ENCODE peak calls at places on chromosomes 1 and 21, in ten cellular contexts. S is adrenal gland, N is upper lobe of left lung, Y is stomach, Q is uterus, W is thyroid gland, F is IMR-90, R is A549, K is ovary, X is heart left ventricle. T is an unnamed sample.

GRCh38 chr1:91819038-91819788 is 66.7 kb downstream of the TGFBR3 start:
- DNase-seq in R (no peak), Q (no peak), S (no peak), X (no peak), W (no peak), Y (no peak), F (no peak), N (no peak), K (no peak), T (no peak)

GRCh38 chr1:231896806-231897205 is 270.2 kb downstream of the DISC1 start:
- DNase-seq in K (no peak), Y (no peak), S (no peak), R (no peak), Q (no peak), N (no peak), X (no peak), F (no peak), W (no peak), T (peak; percentile 25)

GRCh38 chr1:213326666-213327317 is 275.8 kb downstream of the RPS6KC1 start:
- DNase-seq in W (no peak), S (peak; percentile 30), Y (no peak), F (peak; percentile 77), N (peak; percentile 55), X (peak; percentile 58), Q (peak; percentile 20), R (no peak), K (no peak), T (peak; percentile 47)

GRCh38 chr1:237041795-237042466 is at the start of gene RYR2:
- DNase-seq in F (no peak), N (no peak), S (no peak), K (peak; percentile 70), W (peak; percentile 74), R (peak; percentile 36), X (peak; percentile 70), Q (no peak), Y (no peak), T (no peak)

GRCh38 chr1:244876228-244876910 is 12.0 kb upstream of the HNRNPU start:
- DNase-seq in K (no peak), Y (no peak), S (no peak), Q (no peak), R (no peak), W (no peak), X (no peak), N (no peak), F (no peak), T (no peak)

GRCh38 chr1:188937965-188938551 is 1539.6 kb downstream of the BRINP3 start:
- DNase-seq in R (peak; percentile 17), Y (no peak), Q (no peak), S (no peak), W (no peak), X (no peak), F (peak; percentile 38), N (no peak), K (no peak), T (no peak)

GRCh38 chr1:3011127-3011526 is 10.1 kb upstream of the ACTRT2 start:
- DNase-seq in K (no peak), F (no peak), R (no peak), Y (no peak), N (peak; percentile 6), S (no peak), Q (no peak), W (no peak), X (no peak), T (peak; percentile 28)

GRCh38 chr1:10730985-10731384 is 65.5 kb downstream of the CASZ1 start:
- DNase-seq in F (peak; percentile 69), K (no peak), S (no peak), Q (no peak), N (no peak), Y (no peak), R (peak; percentile 86), X (no peak), W (no peak), T (no peak)

GRCh38 chr21:29053656-29054055 is 19.8 kb downstream of the CCT8 start:
- DNase-seq in R (no peak), N (no peak), K (no peak), F (peak; percentile 49), Y (no peak), W (no peak), Q (no peak), S (no peak), X (no peak), T (no peak)

GRCh38 chr1:153459655-153460054 is 796 bp downstream of the S100A7 start:
- DNase-seq in X (no peak), Q (no peak), W (no peak), F (no peak), R (no peak), Y (no peak), S (no peak), N (no peak), K (no peak), T (no peak)

GRCh38 chr1:187114788-187115187 is 286.0 kb downstream of the PLA2G4A start:
- DNase-seq in Y (no peak), K (no peak), Q (no peak), F (no peak), X (no peak), W (no peak), N (no peak), R (no peak), S (no peak), T (no peak)

GRCh38 chr21:14115646-14116045 is 95.1 kb downstream of the LIPI start:
- DNase-seq in F (no peak), S (no peak), W (no peak), N (no peak), Q (no peak), R (no peak), K (no peak), X (no peak), Y (no peak), T (no peak)

GRCh38 chr1:112423207-112423606 is 27.2 kb downstream of the CTTNBP2NL start:
- DNase-seq in Q (no peak), R (no peak), F (no peak), Y (no peak), K (no peak), W (no peak), S (no peak), N (no peak), X (no peak), T (no peak)

GRCh38 chr1:10378071-10378841 is 20.6 kb upstream of the PGD start:
- DNase-seq in W (no peak), Q (peak; percentile 31), R (peak; percentile 94), S (peak; percentile 97), Y (peak; percentile 30), K (peak; percentile 90), F (peak; percentile 95), N (peak; percentile 78), X (peak; percentile 51), T (no peak)

GRCh38 chr1:244315996-244316395 is 135.7 kb downstream of the ADSS2 start:
- DNase-seq in R (no peak), K (no peak), Q (no peak), F (no peak), W (no peak), X (no peak), N (no peak), S (no peak), Y (no peak), T (peak; percentile 61)

GRCh38 chr1:1135339-1136111 is 19.6 kb upstream of the C1orf159 start:
- DNase-seq in F (no peak), Y (no peak), N (no peak), Q (no peak), X (no peak), R (no peak), K (no peak), W (no peak), S (no peak), T (no peak)

GRCh38 chr1:153629343-153629665 is 1.1 kb downstream of the S100A1 start:
- DNase-seq in Q (no peak), K (no peak), S (no peak), X (no peak), N (no peak), F (no peak), W (no peak), R (no peak), Y (no peak), T (no peak)

GRCh38 chr21:40606341-40606740 is 240.6 kb downstream of the DSCAM start:
- DNase-seq in F (no peak), R (no peak), X (no peak), K (no peak), W (no peak), Q (no peak), Y (no peak), S (no peak), N (no peak), T (no peak)

GRCh38 chr1:202411421-202411820 is 62.9 kb downstream of the PPP1R12B start:
- DNase-seq in F (no peak), S (no peak), R (no peak), X (no peak), Y (no peak), W (no peak), Q (no peak), K (no peak), N (no peak), T (no peak)

DNA sequence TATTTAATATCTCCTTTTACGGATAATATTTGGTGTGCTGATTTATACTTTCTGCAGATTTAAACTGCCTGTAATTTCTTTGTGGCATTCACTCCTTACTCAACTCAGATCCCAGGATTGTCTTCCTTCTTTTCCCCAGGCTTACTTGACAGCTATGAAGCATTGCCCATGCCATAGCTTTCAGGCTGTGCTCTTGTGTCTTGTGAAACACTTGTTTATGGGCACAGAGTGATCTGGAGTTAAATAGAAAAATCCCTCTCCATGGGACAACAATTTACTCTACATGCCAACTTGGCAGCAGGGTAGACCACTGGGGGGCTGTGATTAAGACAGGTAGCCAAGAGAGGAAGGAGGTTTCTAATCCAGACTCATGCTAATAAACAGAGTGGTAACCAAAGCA is 57.4 kb downstream of the PPP1R12B start:
- DNase-seq in W (peak; percentile 26), F (no peak), S (no peak), R (no peak), K (no peak), N (no peak), Y (no peak), Q (no peak), X (no peak), T (peak; percentile 15)
- TF ChIP-seq CTCF in W (no peak), F (no peak), S (no peak), R (no peak), K (no peak), N (no peak), Y (no peak), Q (no peak), X (no peak), T (no peak)

GRCh38 chr1:21857142-21857839 is 45.2 kb downstream of the LDLRAD2 start:
- DNase-seq in Y (no peak), K (no peak), S (no peak), R (no peak), X (no peak), F (no peak), W (no peak), N (no peak), Q (no peak), T (no peak)
- TF ChIP-seq POLR2A in Y (no peak), K (no peak), S (no peak), R (no peak), X (no peak), F (no peak), W (no peak), N (no peak), Q (no peak), T (no peak)

GRCh38 chr1:226722901-226723639 is 16.0 kb downstream of the ITPKB start:
- DNase-seq in R (no peak), F (no peak), S (no peak), Y (no peak), K (no peak), N (no peak), Q (no peak), X (no peak), W (no peak), T (no peak)
- H3K4me3 ChIP-seq in R (no peak overlapping the region), F (no peak overlapping the region), S (no peak overlapping the region), Y (no peak overlapping the region), K (no peak overlapping the region), N (no peak overlapping the region), Q (no peak overlapping the region), X (no peak overlapping the region), W (no peak overlapping the region), T (no peak overlapping the region)

GRCh38 chr1:204976666-204977065 is 66.3 kb upstream of the CNTN2 start:
- DNase-seq in Y (no peak), W (peak; percentile 56), N (no peak), Q (no peak), F (no peak), R (no peak), K (no peak), S (no peak), X (no peak), T (no peak)
- TF ChIP-seq CTCF in Y (no peak), W (no peak), N (no peak), Q (no peak), F (no peak), R (no peak), K (no peak), S (no peak), X (no peak), T (no peak)

T was measured in lower leg skin.